ENCODE peak calls at places on chromosomes 5 and 9, in four cellular contexts. D, W, A and Y are unnamed samples.

GRCh38 chr9:134339183-134339806 is 13.0 kb downstream of the RXRA start:
- DNase-seq in D (no peak), W (no peak), A (no peak), Y (no peak)

GRCh38 chr9:99019523-99020331 is 76.0 kb downstream of the COL15A1 start:
- DNase-seq in D (peak), W (no peak), A (no peak), Y (no peak)

GRCh38 chr5:177230660-177231059 is 72.9 kb downstream of the RAB24 start:
- DNase-seq in D (no peak), W (no peak), A (no peak), Y (no peak)

GRCh38 chr5:134551891-134552290 is 26.4 kb downstream of the JADE2 start:
- DNase-seq in D (no peak), W (no peak), A (no peak), Y (no peak)

GRCh38 chr5:168424506-168425298 is 61.6 kb upstream of the RARS1 start:
- DNase-seq in D (no peak), W (no peak), A (no peak), Y (no peak)

GRCh38 chr5:10536511-10536910 is 27.4 kb upstream of the ANKRD33B start:
- DNase-seq in D (no peak), W (peak), A (peak), Y (no peak)

GRCh38 chr9:15306068-15306756 is 804 bp downstream of the TTC39B start:
- DNase-seq in D (no peak), W (peak), A (no peak), Y (peak)

GRCh38 chr9:96080364-96080763 is 204.9 kb downstream of the ERCC6L2 start:
- DNase-seq in D (peak), W (peak), A (no peak), Y (no peak)

GRCh38 chr5:171710451-171711024 is 75.1 kb upstream of the SMIM23 start:
- DNase-seq in D (no peak), W (no peak), A (no peak), Y (no peak)

GRCh38 chr9:110877376-110877775 is 160.9 kb downstream of the LPAR1 start:
- DNase-seq in D (no peak), W (no peak), A (no peak), Y (no peak)

GRCh38 chr5:37533851-37534250 is 154.7 kb downstream of the WDR70 start:
- DNase-seq in D (no peak), W (no peak), A (no peak), Y (no peak)

GRCh38 chr5:67793418-67793817 is 422.1 kb upstream of the PIK3R1 start:
- DNase-seq in D (no peak), W (no peak), A (no peak), Y (no peak)

GRCh38 chr5:124729687-124730359 is 16.6 kb downstream of the ZNF608 start:
- DNase-seq in D (no peak), W (no peak), A (no peak), Y (no peak)

GRCh38 chr9:1233568-1233967 is 183.4 kb downstream of the DMRT2 start:
- DNase-seq in D (no peak), W (no peak), A (no peak), Y (no peak)

GRCh38 chr9:928363-929042 is 48.0 kb upstream of the DMRT3 start:
- DNase-seq in D (peak), W (no peak), A (peak), Y (no peak)

GRCh38 chr5:176837707-176838115 is 27.4 kb downstream of the UNC5A start:
- DNase-seq in D (peak), W (peak), A (peak), Y (no peak)

GRCh38 chr5:54743997-54744788 is 226.6 kb downstream of the SNX18 start:
- DNase-seq in D (no peak), W (no peak), A (peak), Y (peak)

GRCh38 chr9:121717141-121717749 is 65.8 kb downstream of the DAB2IP start:
- DNase-seq in D (no peak), W (no peak), A (no peak), Y (no peak)
- H3K4me3 ChIP-seq in D (no peak), W (no peak), A (no peak), Y (no peak)

GRCh38 chr9:63817622-63818518 is 1467.1 kb downstream of the FOXD4L5 start:
- DNase-seq in D (no peak), W (peak), A (peak), Y (no peak)
- TF ChIP-seq POLR2A in D (peak), W (no peak), A (no peak), Y (no peak)

GRCh38 chr9:124267271-124267807 is 9.6 kb downstream of the NEK6 start:
- DNase-seq in D (peak), W (no peak), A (no peak), Y (no peak)
- H3K4me3 ChIP-seq in D (peak), W (no peak), A (no peak), Y (no peak)

GRCh38 chr5:154189819-154190651 is 498 bp upstream of the GALNT10 start:
- DNase-seq in D (peak), W (peak), A (peak), Y (peak)
- TF ChIP-seq POLR2A in D (peak), W (no peak), A (peak), Y (no peak)